ENCODE peak calls at places on chromosomes 7 and 10, in eight cellular contexts. One of them, this sample, is unnamed. For H3K9me3, the result is how much of the 10 kb centered on the place peaks cover.

GRCh38 chr10:84660340-84661159 is 332.2 kb downstream of the CCSER2 start:
- DNase-seq in astrocyte: no peak
- DNase-seq in thoracic aorta: no peak
- DNase-seq in hepatocyte: no peak
- DNase-seq in A549: no peak
- DNase-seq in body of pancreas: no peak
- DNase-seq in transverse colon: no peak
- DNase-seq in spleen: no peak
- DNase-seq in this sample: no peak

GRCh38 chr7:7428806-7429205 is 106.9 kb downstream of the COL28A1 start:
- DNase-seq in A549: no peak
- DNase-seq in astrocyte: peak
- DNase-seq in body of pancreas: no peak
- DNase-seq in thoracic aorta: no peak
- DNase-seq in hepatocyte: no peak
- DNase-seq in spleen: no peak
- DNase-seq in transverse colon: no peak
- DNase-seq in this sample: peak

GRCh38 chr7:155090647-155091046 is 20.5 kb downstream of the HTR5A start:
- DNase-seq in body of pancreas: no peak
- DNase-seq in spleen: no peak
- DNase-seq in transverse colon: no peak
- DNase-seq in hepatocyte: no peak
- DNase-seq in astrocyte: no peak
- DNase-seq in A549: no peak
- DNase-seq in thoracic aorta: no peak
- DNase-seq in this sample: no peak

GRCh38 chr7:123198668-123199652 is 809 bp downstream of the SLC13A1 start:
- DNase-seq in transverse colon: no peak
- DNase-seq in hepatocyte: no peak
- DNase-seq in body of pancreas: peak
- DNase-seq in A549: no peak
- DNase-seq in astrocyte: no peak
- DNase-seq in thoracic aorta: no peak
- DNase-seq in spleen: no peak
- DNase-seq in this sample: no peak

GRCh38 chr10:19730071-19730470 is 86.2 kb upstream of the PLXDC2 start:
- DNase-seq in thoracic aorta: no peak
- DNase-seq in A549: no peak
- DNase-seq in transverse colon: no peak
- DNase-seq in astrocyte: peak
- DNase-seq in hepatocyte: no peak
- DNase-seq in spleen: no peak
- DNase-seq in body of pancreas: no peak
- DNase-seq in this sample: peak

GRCh38 chr10:28761084-28761875 is 84.0 kb downstream of the BAMBI start:
- DNase-seq in body of pancreas: no peak
- DNase-seq in transverse colon: no peak
- DNase-seq in A549: no peak
- DNase-seq in thoracic aorta: no peak
- DNase-seq in spleen: no peak
- DNase-seq in astrocyte: peak
- DNase-seq in hepatocyte: no peak
- DNase-seq in this sample: no peak

GRCh38 chr7:33072471-33072870 is 9.9 kb upstream of the NT5C3A start:
- DNase-seq in astrocyte: peak
- DNase-seq in body of pancreas: no peak
- DNase-seq in A549: no peak
- DNase-seq in thoracic aorta: no peak
- DNase-seq in transverse colon: no peak
- DNase-seq in hepatocyte: no peak
- DNase-seq in spleen: no peak
- DNase-seq in this sample: peak

GRCh38 chr10:50254479-50254878 is 3.2 kb upstream of the ASAH2 start:
- DNase-seq in A549: no peak
- DNase-seq in astrocyte: no peak
- DNase-seq in thoracic aorta: no peak
- DNase-seq in spleen: no peak
- DNase-seq in body of pancreas: no peak
- DNase-seq in hepatocyte: no peak
- DNase-seq in transverse colon: no peak
- DNase-seq in this sample: no peak

GRCh38 chr10:113959383-113959760 is 84.3 kb upstream of the ADRB1 start:
- DNase-seq in body of pancreas: no peak
- DNase-seq in hepatocyte: peak
- DNase-seq in transverse colon: peak
- DNase-seq in A549: peak
- DNase-seq in thoracic aorta: no peak
- DNase-seq in spleen: no peak
- DNase-seq in astrocyte: no peak
- DNase-seq in this sample: no peak

GRCh38 chr7:104643587-104644217 is 315.3 kb downstream of the LHFPL3 start:
- DNase-seq in hepatocyte: peak
- DNase-seq in A549: peak
- DNase-seq in body of pancreas: no peak
- DNase-seq in spleen: no peak
- DNase-seq in astrocyte: no peak
- DNase-seq in thoracic aorta: no peak
- DNase-seq in transverse colon: no peak
- DNase-seq in this sample: peak

GRCh38 chr7:18117482-18117881 is 89.8 kb upstream of the PRPS1L1 start:
- DNase-seq in hepatocyte: no peak
- DNase-seq in astrocyte: peak
- DNase-seq in transverse colon: no peak
- DNase-seq in spleen: no peak
- DNase-seq in thoracic aorta: no peak
- DNase-seq in body of pancreas: peak
- DNase-seq in A549: no peak
- DNase-seq in this sample: no peak

GRCh38 chr10:80188713-80189112 is 16.6 kb downstream of the ANXA11 start:
- DNase-seq in hepatocyte: no peak
- DNase-seq in transverse colon: no peak
- DNase-seq in A549: no peak
- DNase-seq in body of pancreas: no peak
- DNase-seq in astrocyte: no peak
- DNase-seq in spleen: peak
- DNase-seq in thoracic aorta: no peak
- DNase-seq in this sample: no peak

GRCh38 chr7:128361463-128362441 is at the start of gene PRRT4:
- DNase-seq in thoracic aorta: no peak
- DNase-seq in spleen: peak
- DNase-seq in hepatocyte: peak
- DNase-seq in transverse colon: peak
- DNase-seq in A549: peak
- DNase-seq in astrocyte: no peak
- DNase-seq in body of pancreas: peak
- DNase-seq in this sample: no peak

GRCh38 chr10:97849491-97850402 is at the start of gene GOLGA7B:
- DNase-seq in transverse colon: peak
- DNase-seq in A549: no peak
- DNase-seq in astrocyte: no peak
- DNase-seq in hepatocyte: peak
- DNase-seq in spleen: peak
- DNase-seq in thoracic aorta: no peak
- DNase-seq in body of pancreas: peak
- DNase-seq in this sample: peak

GRCh38 chr10:18610517-18610916 is 40.9 kb downstream of the NSUN6 start:
- DNase-seq in spleen: no peak
- DNase-seq in A549: peak
- DNase-seq in transverse colon: peak
- DNase-seq in body of pancreas: no peak
- DNase-seq in thoracic aorta: no peak
- DNase-seq in astrocyte: peak
- DNase-seq in hepatocyte: peak
- DNase-seq in this sample: peak

GRCh38 chr7:84675633-84676034 is 481.0 kb upstream of the SEMA3A start:
- DNase-seq in hepatocyte: no peak
- DNase-seq in A549: no peak
- DNase-seq in body of pancreas: no peak
- DNase-seq in astrocyte: peak
- DNase-seq in thoracic aorta: no peak
- DNase-seq in spleen: no peak
- DNase-seq in transverse colon: no peak
- DNase-seq in this sample: peak

GRCh38 chr10:126935263-126935946 is 30.2 kb downstream of the DOCK1 start:
- DNase-seq in thoracic aorta: no peak
- DNase-seq in spleen: no peak
- DNase-seq in transverse colon: no peak
- DNase-seq in body of pancreas: no peak
- DNase-seq in hepatocyte: no peak
- DNase-seq in astrocyte: peak
- DNase-seq in A549: no peak
- DNase-seq in this sample: peak

GRCh38 chr7:822692-823276 is 9.5 kb upstream of the SUN1 start:
- DNase-seq in astrocyte: no peak
- DNase-seq in spleen: no peak
- DNase-seq in A549: no peak
- DNase-seq in body of pancreas: no peak
- DNase-seq in thoracic aorta: no peak
- DNase-seq in hepatocyte: no peak
- DNase-seq in transverse colon: no peak
- DNase-seq in this sample: no peak

GRCh38 chr7:139811106-139811505 is 18.0 kb upstream of the TBXAS1 start:
- DNase-seq in transverse colon: no peak
- DNase-seq in astrocyte: no peak
- DNase-seq in body of pancreas: no peak
- DNase-seq in hepatocyte: no peak
- DNase-seq in thoracic aorta: no peak
- DNase-seq in spleen: no peak
- DNase-seq in A549: no peak
- DNase-seq in this sample: no peak

GRCh38 chr10:79416578-79417255 is 28.7 kb downstream of the ZCCHC24 start:
- DNase-seq in astrocyte: no peak
- DNase-seq in transverse colon: no peak
- DNase-seq in body of pancreas: no peak
- DNase-seq in hepatocyte: no peak
- DNase-seq in A549: no peak
- DNase-seq in spleen: peak
- DNase-seq in thoracic aorta: no peak
- DNase-seq in this sample: no peak

GRCh38 chr7:40827217-40828085 is 692.6 kb downstream of the SUGCT start:
- DNase-seq in A549: no peak
- DNase-seq in astrocyte: peak
- DNase-seq in spleen: no peak
- DNase-seq in transverse colon: no peak
- DNase-seq in thoracic aorta: no peak
- DNase-seq in body of pancreas: no peak
- DNase-seq in hepatocyte: peak
- DNase-seq in this sample: peak

DNA sequence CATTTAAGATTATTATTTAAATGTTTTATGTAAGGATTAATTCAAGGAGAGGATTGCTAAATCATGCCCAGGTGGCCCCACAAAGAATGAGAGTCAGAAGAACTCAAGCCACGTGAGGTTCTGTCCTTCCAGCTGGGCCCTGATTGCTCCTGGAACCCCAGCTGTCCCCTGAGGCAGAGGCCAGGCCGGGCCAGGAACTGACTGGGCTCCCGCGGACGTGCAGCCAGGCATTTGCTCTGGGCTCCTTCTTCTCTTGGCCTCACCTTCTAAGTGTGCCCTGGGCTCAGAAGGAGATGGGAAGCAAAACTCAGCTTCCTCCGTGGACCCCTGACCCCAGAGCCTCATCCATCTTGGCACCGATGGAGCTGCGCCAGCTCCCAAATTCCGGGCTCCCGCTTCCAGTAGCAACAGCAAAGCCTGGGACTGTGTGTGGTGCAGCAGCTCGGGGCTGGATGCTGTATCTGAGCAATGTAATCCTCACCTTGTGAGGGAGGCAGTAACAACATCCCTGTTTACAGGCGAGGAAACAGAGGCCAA is 250.6 kb upstream of the PPP2R2D start:
- DNase-seq in hepatocyte: no peak
- DNase-seq in transverse colon: no peak
- DNase-seq in astrocyte: no peak
- DNase-seq in thoracic aorta: no peak
- DNase-seq in spleen: no peak
- DNase-seq in body of pancreas: no peak
- DNase-seq in A549: no peak
- DNase-seq in this sample: no peak
- H3K9me3 ChIP-seq in hepatocyte: under half
- H3K9me3 ChIP-seq in transverse colon: under half
- H3K9me3 ChIP-seq in astrocyte: under half
- H3K9me3 ChIP-seq in thoracic aorta: under half
- H3K9me3 ChIP-seq in spleen: under half
- H3K9me3 ChIP-seq in body of pancreas: under half
- H3K9me3 ChIP-seq in A549: under half
- H3K9me3 ChIP-seq in this sample: under half

GRCh38 chr7:99447943-99448342 is 9.2 kb downstream of the CPSF4 start:
- DNase-seq in transverse colon: no peak
- DNase-seq in astrocyte: no peak
- DNase-seq in A549: peak
- DNase-seq in hepatocyte: no peak
- DNase-seq in body of pancreas: no peak
- DNase-seq in thoracic aorta: no peak
- DNase-seq in spleen: no peak
- DNase-seq in this sample: no peak
- TF ChIP-seq CTCF in transverse colon: no peak
- TF ChIP-seq CTCF in astrocyte: no peak
- TF ChIP-seq CTCF in A549: peak
- TF ChIP-seq CTCF in hepatocyte: peak
- TF ChIP-seq CTCF in body of pancreas: peak
- TF ChIP-seq CTCF in thoracic aorta: no peak
- TF ChIP-seq CTCF in spleen: no peak
- TF ChIP-seq CTCF in this sample: no peak

GRCh38 chr7:80770675-80771081 is 132.2 kb downstream of the CD36 start:
- DNase-seq in hepatocyte: no peak
- DNase-seq in body of pancreas: no peak
- DNase-seq in thoracic aorta: no peak
- DNase-seq in spleen: no peak
- DNase-seq in transverse colon: no peak
- DNase-seq in astrocyte: peak
- DNase-seq in A549: peak
- DNase-seq in this sample: no peak
- H3K4me3 ChIP-seq in hepatocyte: no peak
- H3K4me3 ChIP-seq in body of pancreas: no peak
- H3K4me3 ChIP-seq in thoracic aorta: no peak
- H3K4me3 ChIP-seq in spleen: no peak
- H3K4me3 ChIP-seq in transverse colon: no peak
- H3K4me3 ChIP-seq in astrocyte: no peak
- H3K4me3 ChIP-seq in A549: no peak
- H3K4me3 ChIP-seq in this sample: no peak

DNA sequence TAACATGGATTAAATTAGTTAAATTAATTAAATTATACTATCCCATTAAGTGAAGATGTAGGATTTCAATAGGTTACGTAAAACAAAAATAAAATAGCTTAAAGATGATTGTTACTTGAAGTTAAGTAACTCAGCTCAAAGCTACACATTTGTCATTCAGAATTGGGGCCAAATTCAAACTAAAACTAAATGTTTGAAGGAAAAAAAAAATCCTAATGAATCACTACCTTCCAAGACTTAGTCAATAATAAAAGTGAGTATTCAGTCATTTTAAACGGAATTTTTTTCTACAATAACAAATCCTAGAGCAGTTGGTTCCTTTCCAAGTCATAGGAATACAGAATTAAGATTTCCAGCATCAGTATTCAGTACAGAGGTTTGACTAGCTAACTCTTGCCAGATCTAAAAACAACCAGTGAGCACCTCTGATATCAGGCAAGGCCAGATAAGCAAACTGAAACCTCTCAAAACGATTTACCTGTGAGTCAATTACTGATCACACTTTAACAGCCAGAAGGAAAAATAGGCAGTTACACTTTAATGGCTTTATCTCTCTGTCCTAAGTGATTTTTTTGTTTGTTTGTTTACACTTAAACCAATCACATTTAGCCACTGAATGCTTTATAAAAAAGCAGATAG is 669.8 kb upstream of the ANKRD30A start:
- DNase-seq in A549: no peak
- DNase-seq in hepatocyte: no peak
- DNase-seq in thoracic aorta: no peak
- DNase-seq in spleen: no peak
- DNase-seq in body of pancreas: no peak
- DNase-seq in astrocyte: no peak
- DNase-seq in transverse colon: no peak
- DNase-seq in this sample: no peak
- H3K9me3 ChIP-seq in A549: under half
- H3K9me3 ChIP-seq in hepatocyte: under half
- H3K9me3 ChIP-seq in thoracic aorta: under half
- H3K9me3 ChIP-seq in spleen: under half
- H3K9me3 ChIP-seq in body of pancreas: under half
- H3K9me3 ChIP-seq in astrocyte: under half
- H3K9me3 ChIP-seq in transverse colon: under half
- H3K9me3 ChIP-seq in this sample: under half

This sample was measured in fibroblast of lung.